ENCODE peak calls at places on chromosomes 7 and 10, in ten cellular contexts. T is Panc1, L is MM.1S, O is neural progenitor cell, X is HFFc6, M is A549, U is astrocyte, B is GM13977, N is tibial nerve, I is tibial artery. S is an unnamed sample.
A peak's percentile ranks its signal among the peaks of the same experiment; 100 is the strongest.

GRCh38 chr7:2628137-2628482 is 3.7 kb upstream of the TTYH3 start:
- DNase-seq in U (no peak), T (no peak), X (no peak), B (no peak), M (no peak), N (no peak), L (no peak), I (no peak), O (no peak), S (no peak)

GRCh38 chr10:50152792-50153272 is 85.1 kb downstream of the WASHC2A start:
- DNase-seq in L (no peak), T (no peak), N (no peak), U (no peak), O (peak; percentile 38), M (no peak), X (no peak), B (no peak), I (no peak), S (no peak)

GRCh38 chr10:43214071-43214955 is 52.6 kb downstream of the RASGEF1A start:
- DNase-seq in M (peak; percentile 25), U (peak; percentile 39), B (no peak), I (no peak), X (peak; percentile 33), L (no peak), O (no peak), N (no peak), T (no peak), S (no peak)

GRCh38 chr10:74640134-74640533 is 186.3 kb upstream of the KAT6B start:
- DNase-seq in U (peak; percentile 10), N (no peak), I (no peak), X (no peak), M (no peak), O (peak; percentile 70), T (no peak), B (no peak), L (no peak), S (no peak)

GRCh38 chr7:44990520-44991023 is 9.4 kb upstream of the CCM2 start:
- DNase-seq in T (no peak), O (no peak), X (peak; percentile 20), M (no peak), U (peak; percentile 91), N (no peak), B (no peak), I (no peak), L (no peak), S (no peak)

GRCh38 chr10:126846469-126846868 is 58.8 kb upstream of the DOCK1 start:
- DNase-seq in U (no peak), L (no peak), X (no peak), N (no peak), M (no peak), B (no peak), T (no peak), O (no peak), I (no peak), S (no peak)

GRCh38 chr7:37248396-37248836 is 200.2 kb downstream of the ELMO1 start:
- DNase-seq in X (no peak), O (peak; percentile 94), L (no peak), M (no peak), N (no peak), I (no peak), T (no peak), B (no peak), U (no peak), S (no peak)

GRCh38 chr7:143882020-143882610 is 19.9 kb downstream of the TCAF1 start:
- DNase-seq in X (no peak), M (no peak), L (no peak), I (peak; percentile 88), U (peak; percentile 56), B (peak; percentile 25), T (no peak), O (peak; percentile 83), N (no peak), S (no peak)

DNA sequence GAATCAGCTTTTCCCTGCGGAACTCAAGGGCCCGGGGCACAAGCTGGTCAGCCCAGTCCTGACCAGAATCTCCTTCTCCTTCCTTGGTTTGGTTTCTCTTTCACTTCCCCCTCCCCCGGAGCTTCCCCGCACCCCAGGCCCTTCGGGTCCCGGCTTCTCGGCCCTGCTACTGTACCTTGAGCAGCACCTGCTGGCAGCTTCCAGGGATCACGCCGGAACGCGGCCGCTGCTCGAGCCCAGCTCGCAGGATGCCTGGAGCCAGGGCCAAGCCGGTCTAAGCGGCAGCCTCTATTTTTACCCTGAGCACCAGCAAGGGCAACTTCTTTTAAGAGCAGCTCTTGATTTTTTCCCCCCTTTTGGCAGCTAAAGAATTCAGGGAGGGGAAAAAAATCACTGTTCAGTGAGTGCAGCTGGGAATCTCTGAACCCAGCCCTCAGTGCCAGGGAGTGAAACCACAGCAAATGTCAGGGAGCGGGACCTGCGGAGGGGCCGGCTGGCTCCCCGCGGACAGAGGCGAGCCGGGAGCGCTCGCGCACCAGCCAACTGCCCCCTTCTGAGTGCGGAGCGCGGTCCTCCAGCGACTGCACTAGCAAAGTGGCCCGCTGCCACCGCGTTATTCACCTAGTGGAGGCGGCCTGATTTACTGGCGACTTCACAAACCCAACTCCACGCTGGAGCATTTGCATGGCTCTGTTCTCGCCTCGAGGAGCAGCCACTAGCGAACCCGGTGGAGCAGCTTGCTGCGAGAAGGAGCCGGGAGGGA is 2.4 kb upstream of the INHBA start:
- DNase-seq in T (no peak), I (peak; percentile 94), L (peak; percentile 95), M (peak; percentile 87), U (peak; percentile 85), O (peak; percentile 93), B (peak; percentile 86), N (peak; percentile 68), X (peak; percentile 90), S (peak; percentile 49)
- TF ChIP-seq CTCF in T (peak; percentile 99), I (peak; percentile 67), L (peak; percentile 82), M (peak; percentile 61), U (peak; percentile 46), O (peak; percentile 81), B (peak; percentile 89), N (peak; percentile 38), X (peak; percentile 93), S (peak; percentile 52)

GRCh38 chr7:51426163-51426562 is 109.6 kb upstream of the COBL start:
- DNase-seq in B (no peak), U (no peak), O (no peak), N (no peak), I (no peak), T (no peak), M (no peak), X (no peak), L (no peak), S (no peak)

GRCh38 chr7:51430480-51431086 is 114.0 kb upstream of the COBL start:
- DNase-seq in I (no peak), M (peak; percentile 74), N (no peak), B (peak; percentile 69), X (peak; percentile 14), L (peak; percentile 73), T (peak; percentile 39), O (peak; percentile 79), U (peak; percentile 22), S (peak; percentile 52)

DNA sequence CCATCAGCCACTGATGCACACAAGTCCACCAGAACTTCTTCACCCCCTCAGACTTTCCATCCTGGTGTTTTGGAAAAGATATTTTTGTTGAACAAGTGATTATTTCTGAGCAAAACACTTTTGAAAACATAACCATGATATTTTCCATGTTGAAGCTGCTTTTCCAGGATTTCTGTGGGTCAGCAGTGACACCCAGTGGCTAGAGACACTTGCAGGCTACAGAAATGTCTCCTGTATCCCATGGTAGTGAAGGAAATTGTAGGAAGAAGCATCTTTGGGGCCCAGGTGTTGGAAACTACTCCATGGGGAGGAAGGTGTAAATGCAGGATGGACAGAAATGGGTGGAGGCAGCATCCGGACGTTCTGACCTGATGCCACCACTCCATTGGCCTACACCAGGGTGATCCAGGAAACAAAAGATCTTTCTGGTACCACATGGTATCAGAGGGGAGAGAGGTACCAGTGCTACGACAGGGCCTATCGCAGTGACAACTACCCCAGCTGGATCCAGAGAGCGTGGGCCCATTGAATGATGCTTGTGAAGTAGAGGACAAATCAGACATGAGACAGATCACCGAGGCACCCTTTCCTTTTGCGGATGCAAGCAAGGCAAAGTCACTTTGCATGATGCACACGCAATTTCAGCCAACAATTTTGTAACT is 111.7 kb upstream of the COBL start:
- DNase-seq in L (no peak), T (no peak), I (no peak), U (no peak), N (no peak), M (no peak), B (no peak), X (peak; percentile 7), O (peak; percentile 26), S (no peak)
- TF ChIP-seq CTCF in L (peak; percentile 46), T (peak; percentile 76), I (no peak), U (peak; percentile 27), N (no peak), M (peak; percentile 59), B (peak; percentile 8), X (peak; percentile 63), O (peak; percentile 67), S (peak; percentile 60)

GRCh38 chr10:52261362-52261761 is 52.7 kb upstream of the DKK1 start:
- DNase-seq in X (no peak), N (no peak), T (no peak), I (no peak), O (no peak), B (no peak), L (no peak), U (no peak), M (no peak), S (no peak)

GRCh38 chr10:52257692-52258075 is 56.4 kb upstream of the DKK1 start:
- DNase-seq in U (no peak), M (no peak), X (no peak), I (no peak), L (peak; percentile 57), O (no peak), T (no peak), N (no peak), B (no peak), S (no peak)

GRCh38 chr10:52258791-52259427 is 55.2 kb upstream of the DKK1 start:
- DNase-seq in M (no peak), T (no peak), L (peak; percentile 30), B (no peak), O (peak; percentile 4), N (no peak), U (peak; percentile 8), X (no peak), I (no peak), S (no peak)

GRCh38 chr10:52256832-52257691 is 57.0 kb upstream of the DKK1 start:
- DNase-seq in T (no peak), L (peak; percentile 94), I (no peak), X (no peak), M (no peak), U (no peak), O (no peak), N (no peak), B (peak; percentile 24), S (no peak)

DNA sequence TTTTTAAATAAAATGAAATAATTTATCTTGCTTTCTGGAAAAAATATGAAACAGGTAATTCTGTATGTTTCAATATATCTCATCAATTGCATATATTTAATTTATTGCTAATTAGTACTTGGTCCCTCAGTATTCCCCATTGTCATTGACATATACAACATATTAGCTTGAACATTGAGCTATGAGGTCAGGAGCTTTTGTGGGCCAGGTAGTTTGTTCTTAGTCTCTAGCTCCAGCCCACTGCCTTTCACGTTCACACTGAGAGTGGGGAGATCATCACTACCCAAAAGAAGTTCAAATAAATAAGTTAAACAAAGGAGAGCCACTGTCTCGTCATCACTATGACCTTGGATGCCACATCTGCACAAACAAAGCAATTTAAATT is 54.7 kb upstream of the DKK1 start:
- DNase-seq in N (no peak), T (no peak), L (no peak), O (no peak), X (no peak), U (no peak), M (no peak), I (no peak), B (no peak), S (no peak)
- TF ChIP-seq CTCF in N (no peak), T (no peak), L (no peak), O (no peak), X (no peak), U (no peak), M (no peak), I (no peak), B (no peak), S (no peak)

DNA sequence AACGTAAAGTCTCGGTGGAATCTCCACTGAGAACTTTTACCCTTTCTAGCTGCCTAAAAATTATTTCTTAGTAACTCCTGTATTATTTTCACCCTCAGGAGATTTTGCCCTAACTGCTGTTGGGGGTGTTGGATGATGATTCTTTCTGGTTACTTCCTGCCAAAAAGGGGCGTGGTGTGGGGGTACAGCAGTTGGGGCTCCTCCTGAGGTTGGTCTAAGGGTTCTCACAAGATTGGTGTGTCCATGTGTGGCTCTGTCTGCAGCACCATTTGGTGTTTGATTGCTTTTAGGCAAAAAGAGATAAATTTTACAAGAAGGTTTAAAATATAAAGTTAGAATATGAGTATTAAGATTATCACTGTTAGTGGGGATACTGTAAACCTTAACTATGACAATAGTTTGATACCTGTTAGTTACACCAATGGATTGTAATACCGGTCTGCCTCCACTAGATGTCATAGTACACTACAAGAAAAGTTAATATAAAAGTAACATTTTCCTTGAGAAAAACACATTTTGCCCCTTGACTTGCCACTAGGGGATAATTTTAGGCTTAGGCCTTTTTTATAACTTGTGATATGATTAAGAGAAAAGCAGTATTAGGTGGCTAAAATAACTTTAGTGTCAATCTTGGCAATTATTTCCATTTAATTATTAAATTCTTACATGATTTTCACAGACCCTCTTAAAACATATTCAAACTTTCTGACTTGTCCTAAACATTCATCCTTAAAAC is 928.7 kb downstream of the IPMK start:
- DNase-seq in B (peak; percentile 55), O (peak; percentile 50), I (no peak), T (peak; percentile 17), X (peak; percentile 40), L (peak; percentile 70), U (peak; percentile 16), M (peak; percentile 18), N (no peak), S (peak; percentile 20)
- TF ChIP-seq CTCF in B (peak; percentile 57), O (peak; percentile 76), I (peak; percentile 58), T (peak; percentile 78), X (peak; percentile 92), L (peak; percentile 61), U (peak; percentile 66), M (peak; percentile 80), N (peak; percentile 62), S (peak; percentile 70)

S was measured in D721Med.